ENCODE peak calls at places on chromosomes 4 and X, in five cellular contexts. V is uterus, F is stomach, U is sigmoid colon, K is suprapubic skin. B is an unnamed sample.

GRCh38 chr4:38717604-38718003 is 53.6 kb downstream of the KLF3 start:
- DNase-seq in V (no peak), F (no peak), U (no peak), K (no peak), B (no peak)

GRCh38 chrX:134782796-134783195 is 124.5 kb upstream of the PLAC1 start:
- DNase-seq in V (no peak), F (no peak), U (no peak), K (no peak), B (no peak)

GRCh38 chrX:2707334-2707760 is 16.3 kb downstream of the CD99 start:
- DNase-seq in V (no peak), F (peak; percentile 28), U (peak; percentile 76), K (peak; percentile 87), B (no peak)

GRCh38 chrX:47563801-47564315 is 2.9 kb downstream of the ARAF start:
- DNase-seq in V (no peak), F (no peak), U (no peak), K (no peak), B (no peak)

GRCh38 chrX:44914532-44915198 is 41.7 kb downstream of the KDM6A start:
- DNase-seq in V (no peak), F (no peak), U (no peak), K (no peak), B (no peak)

GRCh38 chr4:7021930-7022658 is 21.1 kb upstream of the TADA2B start:
- DNase-seq in V (no peak), F (no peak), U (no peak), K (no peak), B (no peak)

GRCh38 chrX:38505583-38505982 is 55.8 kb upstream of the TSPAN7 start:
- DNase-seq in V (no peak), F (no peak), U (no peak), K (no peak), B (no peak)

GRCh38 chr4:6878451-6879059 is 31.1 kb upstream of the TBC1D14 start:
- DNase-seq in V (no peak), F (no peak), U (no peak), K (no peak), B (peak; percentile 47)

GRCh38 chr4:173231916-173232315 is 63.3 kb downstream of the GALNT7 start:
- DNase-seq in V (no peak), F (no peak), U (no peak), K (no peak), B (no peak)

GRCh38 chrX:69060631-69061408 is 104.4 kb downstream of the PJA1 start:
- DNase-seq in V (peak; percentile 41), F (peak; percentile 54), U (no peak), K (peak; percentile 34), B (peak; percentile 60)

GRCh38 chrX:153857348-153857903 is 27.1 kb upstream of the PDZD4 start:
- DNase-seq in V (no peak), F (no peak), U (no peak), K (no peak), B (no peak)

GRCh38 chr4:143095447-143095846 is 89.3 kb upstream of the USP38 start:
- DNase-seq in V (no peak), F (no peak), U (no peak), K (no peak), B (no peak)

GRCh38 chrX:25427873-25428555 is 412.2 kb upstream of the ARX start:
- DNase-seq in V (no peak), F (no peak), U (no peak), K (no peak), B (no peak)

GRCh38 chr4:184798504-184798903 is 27.3 kb downstream of the ACSL1 start:
- DNase-seq in V (no peak), F (no peak), U (no peak), K (no peak), B (no peak)

GRCh38 chr4:126969781-126970180 is 663.0 kb upstream of the INTU start:
- DNase-seq in V (no peak), F (no peak), U (no peak), K (no peak), B (no peak)

GRCh38 chr4:175435437-175435836 is 376.6 kb downstream of the GPM6A start:
- DNase-seq in V (no peak), F (no peak), U (no peak), K (no peak), B (no peak)

GRCh38 chrX:100615015-100615414 is 21.6 kb downstream of the TSPAN6 start:
- DNase-seq in V (no peak), F (no peak), U (no peak), K (no peak), B (no peak)

GRCh38 chr4:85084371-85085170 is 118.1 kb upstream of the WDFY3 start:
- DNase-seq in V (no peak), F (no peak), U (no peak), K (no peak), B (no peak)

GRCh38 chrX:9566150-9566621 is 101.3 kb downstream of the TBL1X start:
- DNase-seq in V (peak; percentile 55), F (peak; percentile 43), U (peak; percentile 83), K (no peak), B (no peak)

GRCh38 chrX:141341341-141341740 is 99.0 kb upstream of the SPANXC start:
- DNase-seq in V (no peak), F (no peak), U (no peak), K (no peak), B (no peak)

GRCh38 chrX:66018585-66019309 is 21.1 kb downstream of the VSIG4 start:
- DNase-seq in V (no peak), F (no peak), U (no peak), K (no peak), B (no peak)

GRCh38 chr4:1784789-1785591 is 8.1 kb upstream of the FGFR3 start:
- DNase-seq in V (no peak), F (no peak), U (no peak), K (no peak), B (no peak)

GRCh38 chr4:169996379-169997245 is 29.6 kb downstream of the MFAP3L start:
- DNase-seq in V (no peak), F (no peak), U (no peak), K (no peak), B (no peak)

GRCh38 chrX:43973249-43973672 is at the start of gene NDP:
- DNase-seq in V (no peak), F (no peak), U (no peak), K (no peak), B (no peak)

GRCh38 chrX:47605024-47605423 is 14.6 kb downstream of the SYN1 start:
- DNase-seq in V (no peak), F (no peak), U (no peak), K (peak; percentile 10), B (no peak)

GRCh38 chr4:52841707-52842456 is 20.2 kb upstream of the RASL11B start:
- DNase-seq in V (no peak), F (peak; percentile 27), U (no peak), K (no peak), B (no peak)

GRCh38 chrX:77635372-77635771 is 150.6 kb downstream of the ATRX start:
- DNase-seq in V (no peak), F (no peak), U (no peak), K (no peak), B (no peak)

DNA sequence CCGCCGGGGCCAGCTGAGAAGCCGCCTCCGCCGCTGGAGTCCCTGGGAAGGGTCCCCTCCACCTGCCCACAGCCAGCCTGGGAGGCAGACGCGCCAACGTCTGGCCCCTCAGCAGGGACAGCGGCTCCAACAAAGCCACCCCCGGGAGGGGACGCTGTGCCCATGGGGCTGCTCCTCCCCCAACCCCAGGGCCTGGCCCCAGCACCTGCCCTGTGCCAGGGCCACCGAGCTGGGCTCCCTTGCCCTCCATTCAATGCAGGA is 6.1 kb upstream of the HMX1 start:
- DNase-seq in V (no peak), F (no peak), U (no peak), K (no peak), B (no peak)
- H3K4me3 ChIP-seq in V (no peak overlapping the region), F (no peak overlapping the region), U (no peak overlapping the region), K (no peak overlapping the region), B (no peak overlapping the region)

DNA sequence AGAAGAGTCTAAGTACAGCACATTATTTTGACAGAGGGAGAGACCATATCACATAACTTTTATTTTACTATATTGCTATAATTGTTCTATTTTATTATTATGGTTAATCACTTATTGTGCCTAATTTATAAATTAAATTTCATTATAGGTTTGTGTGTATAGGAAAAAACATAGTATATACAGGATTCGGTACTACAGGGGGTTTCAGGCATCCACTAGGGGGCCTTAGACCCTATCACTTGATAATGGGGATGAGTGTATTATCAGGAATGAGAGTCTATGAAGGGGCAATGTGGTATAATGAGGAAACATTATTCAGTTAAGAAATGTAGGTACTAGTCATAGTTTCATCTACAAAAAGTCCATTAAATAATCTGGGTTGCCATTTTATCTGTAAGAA is 833.1 kb downstream of the C4orf33 start:
- DNase-seq in V (no peak), F (no peak), U (no peak), K (no peak), B (no peak)
- TF ChIP-seq CTCF in V (no peak), F (no peak), U (no peak), K (no peak), B (no peak)

GRCh38 chr4:40418430-40419230 is 83.5 kb downstream of the CHRNA9 start:
- DNase-seq in V (no peak), F (no peak), U (no peak), K (no peak), B (no peak)
- H3K27ac ChIP-seq in V (no peak overlapping the region), F (peak overlapping the region; percentile 78), U (no peak overlapping the region), K (no peak overlapping the region), B (no peak overlapping the region)

DNA sequence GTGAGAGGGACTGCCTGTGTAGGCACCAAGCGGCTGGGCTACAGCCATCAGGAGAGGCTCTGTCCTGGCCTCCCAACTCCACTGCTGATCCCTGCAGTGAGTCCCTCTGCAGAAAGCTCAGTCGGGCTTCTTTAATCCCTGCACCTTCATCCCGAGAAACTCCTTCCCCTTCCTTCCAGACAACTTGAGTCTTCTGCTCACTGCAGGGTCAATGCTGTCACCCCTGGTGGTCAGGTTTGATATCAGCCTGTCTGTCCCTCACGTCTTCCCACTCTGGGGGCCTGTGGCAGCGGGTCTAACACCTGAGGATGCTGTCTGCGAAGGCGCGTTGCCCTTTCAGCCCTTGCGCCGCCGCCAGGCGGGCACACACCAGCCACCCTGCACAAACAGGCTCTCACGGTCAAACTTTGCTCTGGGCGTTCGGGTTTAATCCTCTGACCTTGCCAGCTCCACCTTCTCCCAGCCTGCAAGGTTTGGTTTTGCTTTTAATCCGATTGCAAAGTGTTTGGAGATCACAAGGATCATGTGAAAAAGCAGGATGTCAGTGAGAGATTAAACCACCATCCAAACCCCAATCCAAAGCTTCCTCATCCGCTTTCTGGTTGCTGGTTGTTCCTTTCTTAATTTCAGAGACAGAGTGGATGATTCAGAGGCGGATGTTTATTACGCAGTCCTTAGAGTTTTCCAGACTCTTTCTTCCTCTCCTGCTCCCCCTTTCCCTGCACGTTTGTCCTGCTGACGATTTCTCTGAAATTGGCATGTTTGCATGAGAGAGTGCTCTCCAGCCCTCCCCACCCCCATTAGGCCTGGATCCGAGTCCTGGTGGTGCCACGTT is 74.8 kb upstream of the SLC34A2 start:
- DNase-seq in V (no peak), F (peak; percentile 49), U (no peak), K (no peak), B (no peak)
- H3K4me3 ChIP-seq in V (no peak overlapping the region), F (no peak overlapping the region), U (no peak overlapping the region), K (no peak overlapping the region), B (no peak overlapping the region)

GRCh38 chr4:186669159-186669720 is 54.4 kb downstream of the FAT1 start:
- DNase-seq in V (no peak), F (no peak), U (peak; percentile 74), K (no peak), B (no peak)
- TF ChIP-seq CTCF in V (peak; percentile 48), F (peak; percentile 19), U (peak; percentile 59), K (peak; percentile 16), B (peak; percentile 13)

B was measured in coronary artery.